ENCODE peak calls at places on chromosomes 11 and 22, in ten cellular contexts. Y, R, Q, S, Z, H, O, N, J and P are unnamed samples.

GRCh38 chr11:65776710-65777141 is 4.0 kb downstream of the AP5B1 start:
- DNase-seq in J (no peak), H (peak; percentile 48), Y (no peak), N (no peak), Q (no peak), O (no peak), R (no peak), Z (no peak), S (no peak), P (no peak)

GRCh38 chr11:69144719-69145365 is 10.9 kb upstream of the SMIM38 start:
- DNase-seq in J (peak; percentile 42), Y (no peak), N (peak; percentile 70), O (peak; percentile 61), H (no peak), Q (no peak), S (no peak), Z (peak; percentile 35), R (peak; percentile 57), P (no peak)

GRCh38 chr11:11880179-11880578 is 38.4 kb downstream of the USP47 start:
- DNase-seq in R (no peak), Z (no peak), S (no peak), Y (no peak), N (no peak), H (no peak), O (no peak), Q (no peak), J (no peak), P (no peak)

GRCh38 chr11:44625759-44626523 is 60.5 kb downstream of the CD82 start:
- DNase-seq in Q (no peak), H (peak; percentile 55), J (no peak), O (no peak), Y (no peak), S (no peak), R (no peak), N (no peak), Z (no peak), P (no peak)

GRCh38 chr11:121041072-121041471 is 17.2 kb downstream of the TBCEL start:
- DNase-seq in N (no peak), R (no peak), O (no peak), Q (no peak), Y (no peak), Z (no peak), H (no peak), J (no peak), S (no peak), P (no peak)

GRCh38 chr22:37818397-37819099 is 4.6 kb upstream of the GALR3 start:
- DNase-seq in Y (peak; percentile 69), R (peak; percentile 45), O (peak; percentile 38), Q (peak; percentile 49), N (peak; percentile 35), J (peak; percentile 65), H (peak; percentile 89), S (peak; percentile 49), Z (peak; percentile 59), P (peak; percentile 29)

GRCh38 chr22:32644252-32645100 is 157.0 kb upstream of the TIMP3 start:
- DNase-seq in N (peak; percentile 59), S (peak; percentile 33), J (peak; percentile 88), R (peak; percentile 32), O (peak; percentile 14), Q (no peak), Y (peak; percentile 80), Z (peak; percentile 89), H (peak; percentile 75), P (no peak)

GRCh38 chr22:24289138-24289537 is 18.5 kb downstream of the SPECC1L start:
- DNase-seq in R (peak; percentile 94), Z (peak; percentile 78), J (peak; percentile 81), Q (peak; percentile 55), N (peak; percentile 84), Y (no peak), S (peak; percentile 81), O (peak; percentile 98), H (no peak), P (no peak)

GRCh38 chr11:113193894-113194293 is 120.5 kb upstream of the TTC12 start:
- DNase-seq in Y (no peak), N (no peak), H (no peak), S (peak; percentile 10), O (peak; percentile 53), Q (no peak), J (peak; percentile 49), R (peak; percentile 41), Z (no peak), P (no peak)

GRCh38 chr22:50304528-50305392 is 2.7 kb downstream of the PLXNB2 start:
- DNase-seq in Q (no peak), O (peak; percentile 60), H (peak; percentile 82), S (peak; percentile 27), R (peak; percentile 41), Y (no peak), N (no peak), J (peak; percentile 51), Z (no peak), P (no peak)

GRCh38 chr22:35102663-35103062 is 36.7 kb downstream of the ISX start:
- DNase-seq in O (no peak), N (peak; percentile 2), Y (no peak), R (no peak), Z (no peak), J (peak; percentile 4), H (no peak), S (no peak), Q (no peak), P (no peak)

GRCh38 chr22:35732116-35732515 is 14.4 kb downstream of the APOL5 start:
- DNase-seq in Z (no peak), J (no peak), O (no peak), Q (no peak), Y (no peak), N (no peak), R (no peak), S (no peak), H (no peak), P (no peak)

GRCh38 chr11:119584193-119585037 is 144.6 kb downstream of the NECTIN1 start:
- DNase-seq in Z (peak; percentile 59), H (peak; percentile 71), S (peak; percentile 82), O (peak; percentile 80), Y (peak; percentile 56), R (peak; percentile 89), J (peak; percentile 96), Q (peak; percentile 64), N (peak; percentile 63), P (no peak)

GRCh38 chr11:45028921-45029680 is 78.4 kb upstream of the TP53I11 start:
- DNase-seq in O (no peak), N (no peak), S (no peak), R (no peak), Y (no peak), J (no peak), Q (no peak), H (no peak), Z (no peak), P (no peak)

GRCh38 chr22:40922484-40923303 is 28.5 kb upstream of the RBX1 start:
- DNase-seq in R (peak; percentile 29), Q (peak; percentile 83), S (peak; percentile 78), Y (peak; percentile 19), Z (peak; percentile 76), J (peak; percentile 79), H (no peak), O (peak; percentile 83), N (peak; percentile 72), P (no peak)

GRCh38 chr11:128802358-128802981 is 64.6 kb downstream of the KCNJ1 start:
- DNase-seq in Y (peak; percentile 43), J (peak; percentile 58), O (peak; percentile 42), R (no peak), Z (peak; percentile 14), N (no peak), S (no peak), H (no peak), Q (peak; percentile 36), P (no peak)
- TF ChIP-seq CTCF in Y (peak; percentile 38), J (peak; percentile 59), O (peak; percentile 54), R (peak; percentile 51), Z (peak; percentile 47), N (peak; percentile 40), S (peak; percentile 56), H (peak; percentile 19), Q (peak; percentile 44), P (no peak)

DNA sequence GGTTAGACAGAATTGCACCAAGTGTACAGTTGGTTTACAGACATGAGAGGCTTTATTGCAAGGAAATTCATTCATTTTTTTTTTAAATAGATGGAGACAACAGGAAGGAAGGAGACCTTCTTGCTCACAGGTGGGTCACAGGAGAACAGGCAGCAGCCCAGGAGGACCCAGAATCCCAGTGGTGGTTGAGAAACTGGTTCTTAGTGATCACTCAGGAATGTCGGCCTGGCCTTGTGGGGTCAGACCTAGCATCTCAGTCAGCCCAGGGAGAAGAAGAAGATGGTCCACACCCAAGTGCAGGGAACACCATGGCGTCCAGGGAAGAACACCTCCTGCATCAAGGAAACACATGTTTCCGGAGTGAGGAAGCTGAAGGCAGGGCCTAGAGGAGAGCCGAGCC is 849 bp downstream of the KRTAP5-11 start:
- DNase-seq in R (no peak), Y (no peak), O (no peak), Q (no peak), S (no peak), J (no peak), Z (no peak), N (no peak), H (no peak), P (no peak)
- TF ChIP-seq CTCF in R (no peak), Y (no peak), O (no peak), Q (no peak), S (no peak), J (no peak), Z (no peak), N (no peak), H (no peak), P (no peak)

GRCh38 chr22:22061085-22062077 is 78.8 kb upstream of the TOP3B start:
- DNase-seq in R (peak; percentile 2), Q (no peak), N (peak; percentile 43), O (peak; percentile 85), J (peak; percentile 93), H (no peak), S (peak; percentile 12), Y (no peak), Z (peak; percentile 45), P (no peak)
- TF ChIP-seq CTCF in R (no peak), Q (no peak), N (peak; percentile 38), O (peak; percentile 67), J (peak; percentile 51), H (peak; percentile 26), S (peak; percentile 14), Y (no peak), Z (peak; percentile 19), P (no peak)

GRCh38 chr11:85809191-85809590 is 1.8 kb downstream of the SYTL2 start:
- DNase-seq in O (no peak), J (no peak), R (no peak), H (no peak), Q (no peak), S (no peak), Y (no peak), Z (no peak), N (no peak), P (no peak)

GRCh38 chr11:85810871-85811611 is at the start of gene SYTL2:
- DNase-seq in N (peak; percentile 48), Y (peak; percentile 64), H (peak; percentile 90), O (no peak), R (peak; percentile 33), Z (peak; percentile 44), S (peak; percentile 50), J (peak; percentile 46), Q (peak; percentile 57), P (peak; percentile 28)

GRCh38 chr11:85811624-85812023 is 683 bp upstream of the SYTL2 start:
- DNase-seq in J (no peak), N (no peak), S (no peak), Z (no peak), R (no peak), H (no peak), O (no peak), Q (no peak), Y (no peak), P (no peak)

GRCh38 chr11:85810521-85810870 is 445 bp downstream of the SYTL2 start:
- DNase-seq in S (no peak), Y (peak; percentile 15), J (no peak), H (no peak), O (no peak), Q (no peak), N (no peak), Z (no peak), R (no peak), P (no peak)

GRCh38 chr11:85809881-85810280 is 1.1 kb downstream of the SYTL2 start:
- DNase-seq in S (no peak), N (no peak), H (no peak), Y (peak; percentile 38), Z (no peak), Q (peak; percentile 4), J (no peak), R (no peak), O (no peak), P (no peak)
- TF ChIP-seq CTCF in S (peak; percentile 49), N (no peak), H (peak; percentile 17), Y (no peak), Z (peak; percentile 27), Q (peak; percentile 6), J (no peak), R (no peak), O (no peak), P (no peak)